ENCODE peak calls at places on chromosomes 13 and 19, in ten cellular contexts. O, Q, J, M, I, P, K, E, W and G are unnamed samples.

GRCh38 chr19:50693064-50693975 is 26.3 kb downstream of the SHANK1 start:
- DNase-seq in O (no peak), Q (no peak), J (no peak), M (no peak), I (no peak), P (no peak), K (no peak), E (no peak), W (no peak), G (no peak)

GRCh38 chr13:59898066-59898465 is 265.7 kb downstream of the DIAPH3 start:
- DNase-seq in O (no peak), Q (no peak), J (no peak), M (no peak), I (no peak), P (no peak), K (no peak), E (no peak), W (no peak), G (no peak)

GRCh38 chr19:41945135-41945766 is 13.9 kb downstream of the RABAC1 start:
- DNase-seq in O (no peak), Q (no peak), J (no peak), M (no peak), I (no peak), P (no peak), K (no peak), E (no peak), W (no peak), G (peak; percentile 62)

GRCh38 chr13:26307701-26308100 is 53.8 kb downstream of the CDK8 start:
- DNase-seq in O (no peak), Q (no peak), J (no peak), M (no peak), I (no peak), P (no peak), K (no peak), E (no peak), W (no peak), G (no peak)

GRCh38 chr13:46747031-46747820 is 49.7 kb downstream of the ESD start:
- DNase-seq in O (no peak), Q (no peak), J (no peak), M (no peak), I (no peak), P (no peak), K (no peak), E (no peak), W (no peak), G (no peak)

GRCh38 chr13:44423824-44424223 is 50.2 kb downstream of the SERP2 start:
- DNase-seq in O (no peak), Q (no peak), J (no peak), M (no peak), I (no peak), P (no peak), K (no peak), E (no peak), W (no peak), G (no peak)

GRCh38 chr13:97329331-97329730 is 104.6 kb upstream of the RAP2A start:
- DNase-seq in O (no peak), Q (peak; percentile 33), J (no peak), M (no peak), I (no peak), P (peak; percentile 26), K (no peak), E (no peak), W (no peak), G (no peak)

GRCh38 chr13:30373727-30374126 is 48.6 kb upstream of the UBE2L5 start:
- DNase-seq in O (no peak), Q (no peak), J (no peak), M (no peak), I (no peak), P (no peak), K (no peak), E (no peak), W (no peak), G (peak; percentile 88)

GRCh38 chr13:29125934-29126424 is 305.8 kb downstream of the MTUS2 start:
- DNase-seq in O (no peak), Q (no peak), J (no peak), M (no peak), I (no peak), P (no peak), K (no peak), E (no peak), W (no peak), G (no peak)

GRCh38 chr13:113552079-113552478 is 32.5 kb upstream of the TFDP1 start:
- DNase-seq in O (no peak), Q (no peak), J (no peak), M (no peak), I (no peak), P (no peak), K (no peak), E (no peak), W (no peak), G (no peak)

GRCh38 chr19:49637865-49638350 is 2.0 kb downstream of the RRAS start:
- DNase-seq in O (peak; percentile 67), Q (peak; percentile 84), J (peak; percentile 36), M (peak; percentile 31), I (peak; percentile 31), P (peak; percentile 33), K (peak; percentile 40), E (peak; percentile 51), W (peak; percentile 85), G (no peak)

GRCh38 chr13:40444241-40444640 is 222.2 kb downstream of the FOXO1 start:
- DNase-seq in O (no peak), Q (no peak), J (no peak), M (no peak), I (no peak), P (no peak), K (no peak), E (no peak), W (no peak), G (no peak)

GRCh38 chr19:42140125-42140754 is 8.0 kb upstream of the POU2F2 start:
- DNase-seq in O (peak; percentile 91), Q (peak; percentile 74), J (peak; percentile 94), M (no peak), I (peak; percentile 31), P (peak; percentile 89), K (no peak), E (no peak), W (peak; percentile 53), G (peak; percentile 65)

GRCh38 chr13:65504213-65504612 is 1725.9 kb downstream of the PCDH9 start:
- DNase-seq in O (no peak), Q (no peak), J (no peak), M (no peak), I (no peak), P (no peak), K (no peak), E (no peak), W (no peak), G (no peak)

GRCh38 chr19:6402058-6402457 is 9.1 kb upstream of the GTF2F1 start:
- DNase-seq in O (no peak), Q (no peak), J (no peak), M (no peak), I (no peak), P (no peak), K (no peak), E (no peak), W (no peak), G (no peak)

DNA sequence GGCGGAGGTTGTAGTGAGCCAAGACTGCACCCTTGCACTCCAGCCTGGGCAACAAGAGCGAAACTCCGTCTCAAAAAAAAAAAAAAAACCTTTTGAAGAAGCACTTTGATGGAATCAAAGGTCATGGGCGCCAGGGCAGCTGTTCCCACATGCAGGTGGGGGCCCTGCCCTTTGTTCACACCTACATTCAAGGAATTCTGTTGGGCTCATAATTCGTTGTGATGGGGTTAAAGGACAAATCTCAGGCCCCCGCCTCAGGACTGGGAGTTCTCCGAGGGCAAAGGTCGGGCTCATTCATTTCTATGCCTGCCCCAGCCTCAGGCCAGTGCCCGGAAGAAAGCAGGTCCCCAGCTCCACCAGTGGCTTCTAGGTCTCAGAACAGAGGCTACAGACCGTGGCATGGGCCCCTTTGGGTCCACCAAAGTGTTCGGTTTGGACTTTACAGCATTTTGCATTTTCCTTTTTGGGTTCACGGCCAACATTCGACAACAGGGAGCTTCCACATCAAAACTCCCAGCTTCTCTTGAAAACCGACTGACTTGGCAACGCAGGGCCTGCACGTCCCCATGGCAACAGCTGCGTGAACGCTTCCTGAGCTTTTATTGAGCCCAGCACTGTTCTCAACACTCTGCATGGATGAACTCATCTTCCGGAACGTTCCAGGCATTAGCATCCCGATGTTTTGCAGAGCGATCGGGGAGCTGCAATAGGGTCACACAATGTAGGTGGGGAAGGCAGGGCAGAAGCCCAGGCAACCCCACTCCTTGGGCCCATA is 10.1 kb upstream of the GTF2F1 start:
- DNase-seq in O (no peak), Q (peak; percentile 79), J (peak; percentile 27), M (no peak), I (no peak), P (no peak), K (no peak), E (no peak), W (no peak), G (no peak)
- TF ChIP-seq CTCF in O (no peak), Q (no peak), J (no peak), M (no peak), I (no peak), P (no peak), K (no peak), E (no peak), W (no peak), G (no peak)

GRCh38 chr19:30001794-30002193 is 59.8 kb downstream of the URI1 start:
- DNase-seq in O (no peak), Q (peak; percentile 18), J (no peak), M (no peak), I (no peak), P (peak; percentile 10), K (no peak), E (no peak), W (peak; percentile 25), G (no peak)
- TF ChIP-seq CTCF in O (no peak), Q (peak; percentile 15), J (no peak), M (no peak), I (no peak), P (peak; percentile 19), K (no peak), E (no peak), W (no peak), G (no peak)

GRCh38 chr13:76016799-76017198 is 380.7 kb downstream of the LMO7 start:
- DNase-seq in O (peak; percentile 58), Q (peak; percentile 57), J (peak; percentile 7), M (no peak), I (no peak), P (peak; percentile 51), K (no peak), E (no peak), W (peak; percentile 43), G (no peak)
- TF ChIP-seq CTCF in O (peak; percentile 30), Q (peak; percentile 60), J (peak; percentile 4), M (peak; percentile 52), I (peak; percentile 75), P (peak; percentile 70), K (no peak), E (peak; percentile 26), W (peak; percentile 22), G (peak; percentile 20)

DNA sequence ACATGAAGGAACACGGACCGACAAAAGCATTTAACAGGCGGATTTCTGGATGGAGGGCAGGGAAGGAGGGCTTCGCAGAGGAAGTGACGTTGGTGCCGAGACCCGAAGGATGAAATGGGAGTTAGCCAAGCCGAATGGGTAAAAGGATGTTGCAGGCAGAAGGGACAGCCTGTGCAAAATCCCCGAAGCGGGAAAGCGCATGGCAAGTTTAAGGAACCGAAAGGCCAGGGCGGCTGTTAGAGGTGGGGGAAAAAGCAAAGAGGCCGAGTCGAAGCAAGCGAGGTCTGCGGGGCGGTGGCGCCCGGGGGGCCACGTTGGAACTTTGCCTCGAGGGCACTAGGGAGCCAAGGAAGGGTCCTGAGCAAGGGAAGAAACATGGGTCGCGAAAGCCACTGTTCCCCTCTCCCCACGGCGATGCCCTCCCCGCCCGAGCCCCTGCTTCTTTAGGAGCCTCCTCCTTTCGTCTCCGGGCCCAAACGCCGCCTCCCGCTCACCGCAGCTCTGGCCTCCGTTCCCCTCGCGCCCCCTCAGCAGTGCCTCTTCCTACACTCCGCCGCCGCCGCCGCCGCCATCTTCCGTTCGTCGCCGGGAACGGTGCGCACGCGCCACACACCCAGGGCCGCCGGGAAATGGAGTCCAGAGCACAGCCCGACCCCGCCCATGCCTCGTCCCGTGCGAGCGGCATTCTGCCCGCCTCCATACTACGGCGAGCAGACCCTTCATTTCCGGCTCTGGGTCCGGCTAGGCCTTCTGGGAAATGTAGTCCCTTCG is at the start of gene SYMPK:
- DNase-seq in O (peak; percentile 99), Q (peak; percentile 98), J (peak; percentile 99), M (peak; percentile 87), I (peak; percentile 96), P (peak; percentile 99), K (peak; percentile 93), E (peak; percentile 93), W (peak; percentile 99), G (peak; percentile 99)
- TF ChIP-seq CTCF in O (no peak), Q (no peak), J (no peak), M (no peak), I (no peak), P (no peak), K (no peak), E (no peak), W (no peak), G (no peak)